ENCODE peak calls at places on chromosomes 1 and 21, in nine cellular contexts. I is NCI-H1105 treated with DMSO at 0.1 percent for 48 hours; M is stimulated activated CD4-positive, alpha-beta T cell treated with anti-CD3 and anti-CD28 coated beads, Interleukin-2, amount 100 ng/mL, for 48 hours; U is stimulated activated CD8-positive, alpha-beta memory T cell treated with anti-CD3 and anti-CD28 coated beads, Interleukin-15, amount 100 ng/mL, for 4 hours; Y is bronchial epithelial cell; N is amniotic epithelial cell; S is activated T-helper 2 cell treated with anti-CD3 and anti-CD28 coated beads, Interferon-gamma antibody, Interleukin-2, Interleukin-4, amounts not matched to agents 10 μg/mL and 5 μg/mL and 100 μg/mL, durations not matched to agents 14 hours and 24 hours and 36 hours; L is T-cell; V is pancreas. G is an unnamed sample.

GRCh38 chr1:202173993-202174392 is 13.6 kb upstream of the PTPN7 start:
- DNase-seq in I (no peak), M (no peak), U (no peak), Y (no peak), N (no peak), S (no peak), L (no peak), V (peak), G (no peak)

GRCh38 chr1:221097479-221098281 is 218.4 kb downstream of the HLX start:
- DNase-seq in I (no peak), M (no peak), U (no peak), Y (no peak), N (peak), S (no peak), L (no peak), V (no peak), G (peak)

GRCh38 chr21:34202553-34203332 is 129.4 kb downstream of the MRPS6 start:
- DNase-seq in I (no peak), M (no peak), U (no peak), Y (no peak), N (peak), S (no peak), L (no peak), V (peak), G (no peak)

GRCh38 chr1:165914136-165914798 is 86.9 kb downstream of the UCK2 start:
- DNase-seq in I (peak), M (peak), U (no peak), Y (peak), N (peak), S (peak), L (peak), V (no peak), G (peak)

GRCh38 chr1:66641851-66642473 is 108.0 kb downstream of the SGIP1 start:
- DNase-seq in I (no peak), M (no peak), U (no peak), Y (no peak), N (no peak), S (no peak), L (no peak), V (no peak), G (no peak)

GRCh38 chr1:2019571-2020309 is 595 bp downstream of the GABRD start:
- DNase-seq in I (no peak), M (no peak), U (no peak), Y (no peak), N (no peak), S (no peak), L (no peak), V (peak), G (no peak)

GRCh38 chr1:200740291-200741212 is 1.9 kb downstream of the CAMSAP2 start:
- DNase-seq in I (no peak), M (no peak), U (no peak), Y (no peak), N (no peak), S (no peak), L (no peak), V (no peak), G (peak)

GRCh38 chr1:25505706-25506385 is 37.6 kb upstream of the LDLRAP1 start:
- DNase-seq in I (no peak), M (no peak), U (no peak), Y (no peak), N (no peak), S (no peak), L (no peak), V (no peak), G (no peak)

GRCh38 chr1:221856188-221857093 is 114.6 kb upstream of the DUSP10 start:
- DNase-seq in I (no peak), M (no peak), U (no peak), Y (peak), N (peak), S (no peak), L (no peak), V (no peak), G (peak)

GRCh38 chr1:156082111-156083091 is at the start of gene MEX3A:
- DNase-seq in I (peak), M (no peak), U (no peak), Y (peak), N (peak), S (peak), L (peak), V (peak), G (peak)

GRCh38 chr1:236982380-236982779 is 21.9 kb downstream of the MT1HL1 start:
- DNase-seq in I (no peak), M (no peak), U (no peak), Y (no peak), N (no peak), S (no peak), L (no peak), V (no peak), G (no peak)

GRCh38 chr1:182584746-182585145 is 4.3 kb downstream of the RNASEL start:
- DNase-seq in I (no peak), M (no peak), U (no peak), Y (no peak), N (no peak), S (no peak), L (no peak), V (no peak), G (no peak)

GRCh38 chr1:206846475-206846874 is 18.9 kb upstream of the IL20 start:
- DNase-seq in I (no peak), M (no peak), U (no peak), Y (peak), N (no peak), S (no peak), L (no peak), V (no peak), G (peak)

GRCh38 chr1:51548986-51549619 is 30.0 kb upstream of the EPS15 start:
- DNase-seq in I (no peak), M (no peak), U (no peak), Y (no peak), N (no peak), S (no peak), L (no peak), V (no peak), G (no peak)

GRCh38 chr21:28663111-28663693 is 329.5 kb downstream of the LTN1 start:
- DNase-seq in I (no peak), M (no peak), U (no peak), Y (no peak), N (no peak), S (no peak), L (no peak), V (no peak), G (no peak)

GRCh38 chr1:156124557-156125483 is 10.3 kb downstream of the LMNA start:
- DNase-seq in I (no peak), M (no peak), U (no peak), Y (peak), N (no peak), S (no peak), L (no peak), V (no peak), G (peak)

GRCh38 chr1:85283475-85284199 is 7.2 kb upstream of the BCL10 start:
- DNase-seq in I (no peak), M (no peak), U (no peak), Y (no peak), N (no peak), S (no peak), L (no peak), V (peak), G (peak)

GRCh38 chr1:193322218-193322617 is 135.8 kb upstream of the B3GALT2 start:
- DNase-seq in I (no peak), M (no peak), U (no peak), Y (peak), N (peak), S (no peak), L (no peak), V (no peak), G (peak)

GRCh38 chr1:20896824-20897223 is 109.7 kb upstream of the HP1BP3 start:
- DNase-seq in I (no peak), M (no peak), U (no peak), Y (peak), N (peak), S (no peak), L (no peak), V (no peak), G (peak)

GRCh38 chr1:22681564-22682276 is 28.7 kb downstream of the C1QB start:
- DNase-seq in I (no peak), M (no peak), U (no peak), Y (no peak), N (no peak), S (no peak), L (no peak), V (no peak), G (no peak)

GRCh38 chr1:207825719-207826556 is 74.1 kb downstream of the CD46 start:
- DNase-seq in I (no peak), M (peak), U (peak), Y (peak), N (peak), S (peak), L (peak), V (no peak), G (peak)

GRCh38 chr1:19091539-19091938 is 118.5 kb downstream of the UBR4 start:
- DNase-seq in I (no peak), M (no peak), U (no peak), Y (no peak), N (no peak), S (no peak), L (no peak), V (no peak), G (no peak)

GRCh38 chr1:52225174-52225573 is 83.3 kb downstream of the ZFYVE9 start:
- DNase-seq in I (no peak), M (no peak), U (no peak), Y (no peak), N (peak), S (no peak), L (no peak), V (no peak), G (no peak)

GRCh38 chr1:243264718-243265117 is 8.9 kb downstream of the SDCCAG8 start:
- DNase-seq in I (no peak), M (no peak), U (no peak), Y (peak), N (peak), S (no peak), L (no peak), V (no peak), G (peak)